ENCODE peak calls at places on chromosomes 3 and 15, in nine cellular contexts. B, R, K, T, E, G, A, O and F are unnamed samples.

GRCh38 chr15:46897266-46897665 is 820.0 kb upstream of the SEMA6D start:
- DNase-seq in B (no peak), R (no peak), K (no peak), T (no peak), E (no peak), G (no peak), A (no peak), O (no peak), F (no peak)

GRCh38 chr3:197478746-197479668 is 76.8 kb downstream of the BDH1 start:
- DNase-seq in B (no peak), R (peak; percentile 72), K (no peak), T (no peak), E (no peak), G (no peak), A (no peak), O (no peak), F (peak; percentile 80)

GRCh38 chr3:115245899-115246298 is 98.8 kb upstream of the ZBTB20 start:
- DNase-seq in B (no peak), R (peak; percentile 35), K (no peak), T (no peak), E (no peak), G (peak; percentile 30), A (no peak), O (no peak), F (peak; percentile 26)

GRCh38 chr3:106533761-106534160 is 664.9 kb upstream of the CBLB start:
- DNase-seq in B (no peak), R (no peak), K (no peak), T (no peak), E (no peak), G (no peak), A (no peak), O (no peak), F (no peak)

GRCh38 chr15:67794832-67795574 is 30.3 kb upstream of the SKOR1 start:
- DNase-seq in B (no peak), R (no peak), K (no peak), T (no peak), E (no peak), G (no peak), A (no peak), O (no peak), F (no peak)

GRCh38 chr3:123285479-123285878 is 83.7 kb downstream of the SEC22A start:
- DNase-seq in B (no peak), R (no peak), K (no peak), T (no peak), E (no peak), G (no peak), A (no peak), O (no peak), F (no peak)

GRCh38 chr3:157585386-157585785 is 82.2 kb upstream of the VEPH1 start:
- DNase-seq in B (no peak), R (peak; percentile 57), K (no peak), T (no peak), E (no peak), G (no peak), A (peak; percentile 37), O (no peak), F (no peak)

GRCh38 chr3:76990606-76991005 is 49.3 kb upstream of the ROBO2 start:
- DNase-seq in B (no peak), R (no peak), K (no peak), T (no peak), E (no peak), G (no peak), A (no peak), O (no peak), F (no peak)

GRCh38 chr3:168048414-168049330 is 47.1 kb downstream of the GOLIM4 start:
- DNase-seq in B (no peak), R (peak; percentile 20), K (no peak), T (no peak), E (no peak), G (no peak), A (no peak), O (no peak), F (no peak)

GRCh38 chr15:65806387-65806786 is 14.3 kb upstream of the DENND4A start:
- DNase-seq in B (no peak), R (no peak), K (no peak), T (no peak), E (no peak), G (no peak), A (no peak), O (no peak), F (no peak)

GRCh38 chr3:139317215-139317614 is 26.6 kb upstream of the MRPS22 start:
- DNase-seq in B (no peak), R (no peak), K (no peak), T (no peak), E (no peak), G (no peak), A (no peak), O (no peak), F (no peak)

GRCh38 chr3:131393056-131393455 is 11.5 kb downstream of the NUDT16 start:
- DNase-seq in B (no peak), R (no peak), K (no peak), T (no peak), E (no peak), G (peak; percentile 31), A (no peak), O (no peak), F (no peak)

GRCh38 chr3:10742031-10742671 is 73.9 kb upstream of the SLC6A11 start:
- DNase-seq in B (no peak), R (no peak), K (no peak), T (no peak), E (no peak), G (no peak), A (no peak), O (peak; percentile 43), F (no peak)

GRCh38 chr15:99050328-99050980 is 42.9 kb upstream of the PGPEP1L start:
- DNase-seq in B (no peak), R (no peak), K (no peak), T (no peak), E (no peak), G (no peak), A (no peak), O (no peak), F (no peak)

GRCh38 chr3:148735597-148735996 is 37.9 kb downstream of the AGTR1 start:
- DNase-seq in B (no peak), R (peak; percentile 50), K (peak; percentile 24), T (no peak), E (no peak), G (peak; percentile 50), A (no peak), O (no peak), F (no peak)

GRCh38 chr15:100601158-100601557 is 826 bp downstream of the LINS1 start:
- DNase-seq in B (peak; percentile 46), R (peak; percentile 19), K (no peak), T (no peak), E (no peak), G (peak; percentile 37), A (no peak), O (no peak), F (peak; percentile 32)

GRCh38 chr3:191523099-191523498 is 62.1 kb downstream of the PYDC2 start:
- DNase-seq in B (no peak), R (no peak), K (no peak), T (no peak), E (no peak), G (no peak), A (no peak), O (no peak), F (peak; percentile 7)

GRCh38 chr3:169659096-169659521 is 4.4 kb downstream of the MECOM start:
- DNase-seq in B (no peak), R (no peak), K (peak; percentile 63), T (no peak), E (no peak), G (no peak), A (no peak), O (no peak), F (no peak)

GRCh38 chr3:169657351-169658124 is 6.0 kb downstream of the MECOM start:
- DNase-seq in B (no peak), R (no peak), K (peak; percentile 60), T (no peak), E (no peak), G (no peak), A (no peak), O (no peak), F (peak; percentile 9)

GRCh38 chr3:169659858-169660614 is 3.5 kb downstream of the MECOM start:
- DNase-seq in B (peak; percentile 51), R (no peak), K (peak; percentile 70), T (no peak), E (no peak), G (no peak), A (no peak), O (no peak), F (no peak)

GRCh38 chr3:169660709-169661566 is 2.6 kb downstream of the MECOM start:
- DNase-seq in B (peak; percentile 48), R (peak; percentile 29), K (peak; percentile 63), T (no peak), E (no peak), G (no peak), A (no peak), O (no peak), F (no peak)

GRCh38 chr3:169658311-169658931 is 5.1 kb downstream of the MECOM start:
- DNase-seq in B (no peak), R (peak; percentile 10), K (peak; percentile 72), T (no peak), E (no peak), G (no peak), A (no peak), O (no peak), F (peak; percentile 24)
- H3K4me3 ChIP-seq in B (peak overlapping the region; percentile 81), R (peak overlapping the region; percentile 23), K (no peak overlapping the region), T (no peak overlapping the region), E (no peak overlapping the region), G (no peak overlapping the region), A (no peak overlapping the region), O (peak overlapping the region; percentile 59), F (peak overlapping the region; percentile 5)

DNA sequence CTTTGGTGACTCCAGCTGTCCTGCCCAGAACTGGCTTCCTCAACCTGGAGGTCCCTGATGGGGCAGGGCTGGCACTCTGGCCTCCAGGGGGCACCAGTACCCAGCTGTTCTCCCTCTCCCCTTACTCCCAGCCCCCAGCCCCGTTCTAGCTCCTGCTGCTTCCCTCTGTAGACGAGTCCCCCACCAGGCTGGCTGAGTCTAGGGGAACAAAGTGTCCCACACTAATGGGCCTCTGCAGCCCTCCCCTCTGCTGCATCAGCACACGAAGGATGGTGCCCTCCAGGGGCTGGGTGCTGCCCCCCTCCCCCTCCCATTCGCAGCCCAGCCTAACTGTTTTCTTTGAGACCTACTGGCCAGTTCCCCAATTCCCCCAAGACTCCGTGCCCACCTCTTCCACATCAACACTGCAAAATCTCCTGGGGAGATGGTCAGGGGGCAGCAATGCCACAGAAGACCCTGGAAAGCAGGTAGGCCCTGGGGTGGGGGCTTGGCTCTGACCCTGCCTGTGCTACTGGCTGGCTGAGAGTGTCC is 4.2 kb downstream of the RHCG start:
- DNase-seq in B (no peak), R (no peak), K (no peak), T (peak; percentile 63), E (no peak), G (no peak), A (no peak), O (peak; percentile 66), F (no peak)
- TF ChIP-seq CTCF in B (no peak), R (no peak), K (no peak), T (peak; percentile 80), E (peak; percentile 35), G (peak; percentile 34), A (no peak), O (no peak), F (peak; percentile 56)

GRCh38 chr3:170180952-170181876 is at the start of gene PHC3:
- DNase-seq in B (peak; percentile 93), R (peak; percentile 83), K (peak; percentile 93), T (peak; percentile 94), E (peak; percentile 73), G (peak; percentile 87), A (peak; percentile 95), O (peak; percentile 96), F (peak; percentile 90)
- H3K4me3 ChIP-seq in B (peak within 1 kb of the TSS; percentile 88), R (peak within 1 kb of the TSS; percentile 96), K (peak within 1 kb of the TSS; percentile 67), T (peak within 1 kb of the TSS; percentile 99), E (peak within 1 kb of the TSS; percentile 89), G (peak within 1 kb of the TSS; percentile 95), A (peak within 1 kb of the TSS; percentile 84), O (peak within 1 kb of the TSS; percentile 97), F (peak within 1 kb of the TSS; percentile 82)

GRCh38 chr15:85657132-85657531 is 137.6 kb downstream of the KLHL25 start:
- DNase-seq in B (no peak), R (no peak), K (no peak), T (no peak), E (no peak), G (no peak), A (no peak), O (no peak), F (no peak)
- TF ChIP-seq CTCF in B (no peak), R (no peak), K (no peak), T (no peak), E (no peak), G (no peak), A (no peak), O (no peak), F (no peak)